ENCODE peak calls at places on chromosomes 13 and 19, in four cellular contexts. One of them, this sample, is unnamed.

GRCh38 chr13:30870049-30870884 is 35.8 kb upstream of the MEDAG start:
- DNase-seq in effector CD4-positive, alpha-beta T cell: no peak
- DNase-seq in GM20000: no peak
- DNase-seq in AG09319: peak
- DNase-seq in this sample: peak

GRCh38 chr13:33017410-33017929 is 1.2 kb downstream of the KL start:
- DNase-seq in effector CD4-positive, alpha-beta T cell: no peak
- DNase-seq in GM20000: peak
- DNase-seq in AG09319: no peak
- DNase-seq in this sample: no peak

GRCh38 chr13:106513025-106513424 is 22.4 kb downstream of the EFNB2 start:
- DNase-seq in effector CD4-positive, alpha-beta T cell: no peak
- DNase-seq in GM20000: no peak
- DNase-seq in AG09319: no peak
- DNase-seq in this sample: no peak

GRCh38 chr19:50519006-50519575 is 5.4 kb upstream of the ASPDH start:
- DNase-seq in effector CD4-positive, alpha-beta T cell: no peak
- DNase-seq in GM20000: no peak
- DNase-seq in AG09319: no peak
- DNase-seq in this sample: no peak

GRCh38 chr13:108003626-108004025 is 211.7 kb downstream of the LIG4 start:
- DNase-seq in effector CD4-positive, alpha-beta T cell: no peak
- DNase-seq in GM20000: no peak
- DNase-seq in AG09319: no peak
- DNase-seq in this sample: no peak

GRCh38 chr19:15584541-15585115 is 30.4 kb upstream of the CYP4F8 start:
- DNase-seq in effector CD4-positive, alpha-beta T cell: peak
- DNase-seq in GM20000: peak
- DNase-seq in AG09319: peak
- DNase-seq in this sample: no peak

GRCh38 chr13:80753951-80754350 is 413.0 kb upstream of the SPRY2 start:
- DNase-seq in effector CD4-positive, alpha-beta T cell: no peak
- DNase-seq in GM20000: no peak
- DNase-seq in AG09319: no peak
- DNase-seq in this sample: no peak

GRCh38 chr19:33251076-33251475 is 25.4 kb upstream of the SLC7A10 start:
- DNase-seq in effector CD4-positive, alpha-beta T cell: no peak
- DNase-seq in GM20000: no peak
- DNase-seq in AG09319: no peak
- DNase-seq in this sample: no peak

GRCh38 chr13:83153833-83154232 is 728.4 kb downstream of the SLITRK1 start:
- DNase-seq in effector CD4-positive, alpha-beta T cell: no peak
- DNase-seq in GM20000: no peak
- DNase-seq in AG09319: no peak
- DNase-seq in this sample: no peak

GRCh38 chr19:532578-533484 is 1.3 kb downstream of the CDC34 start:
- DNase-seq in effector CD4-positive, alpha-beta T cell: peak
- DNase-seq in GM20000: peak
- DNase-seq in AG09319: no peak
- DNase-seq in this sample: no peak

GRCh38 chr19:48004236-48004635 is 9.8 kb downstream of the ELSPBP1 start:
- DNase-seq in effector CD4-positive, alpha-beta T cell: no peak
- DNase-seq in GM20000: no peak
- DNase-seq in AG09319: no peak
- DNase-seq in this sample: no peak

GRCh38 chr19:56350416-56351045 is 35.9 kb upstream of the ZSCAN5A start:
- DNase-seq in effector CD4-positive, alpha-beta T cell: peak
- DNase-seq in GM20000: peak
- DNase-seq in AG09319: no peak
- DNase-seq in this sample: no peak

GRCh38 chr13:33116321-33117010 is 100.2 kb downstream of the KL start:
- DNase-seq in effector CD4-positive, alpha-beta T cell: no peak
- DNase-seq in GM20000: no peak
- DNase-seq in AG09319: no peak
- DNase-seq in this sample: no peak

GRCh38 chr13:20652946-20653345 is 50.6 kb upstream of the IL17D start:
- DNase-seq in effector CD4-positive, alpha-beta T cell: no peak
- DNase-seq in GM20000: no peak
- DNase-seq in AG09319: no peak
- DNase-seq in this sample: no peak

GRCh38 chr13:114315074-114315785 is 927 bp downstream of the CHAMP1 start:
- DNase-seq in effector CD4-positive, alpha-beta T cell: no peak
- DNase-seq in GM20000: no peak
- DNase-seq in AG09319: no peak
- DNase-seq in this sample: no peak

This sample was measured in AG04449.